ENCODE peak calls at places on chromosomes 12 and 14, in nine cellular contexts. Y, L, M, V, I, C, R, S and T are unnamed samples. For H3K4me1, the result is how much of the 10 kb centered on the place peaks cover.

GRCh38 chr14:75306917-75307699 is 28.5 kb downstream of the FOS start:
- DNase-seq in Y (no peak), L (no peak), M (no peak), V (peak), I (peak), C (no peak), R (no peak), S (no peak), T (no peak)

GRCh38 chr12:68189766-68190700 is 30.5 kb upstream of the IFNG start:
- DNase-seq in Y (no peak), L (no peak), M (peak), V (no peak), I (no peak), C (peak), R (no peak), S (no peak), T (no peak)

GRCh38 chr12:53728206-53728605 is 954 bp upstream of the CALCOCO1 start:
- DNase-seq in Y (no peak), L (no peak), M (no peak), V (no peak), I (no peak), C (no peak), R (no peak), S (no peak), T (no peak)

GRCh38 chr12:49903700-49904423 is at the start of gene FAIM2:
- DNase-seq in Y (peak), L (no peak), M (peak), V (no peak), I (peak), C (peak), R (peak), S (peak), T (no peak)

GRCh38 chr14:80388980-80389711 is 177.8 kb upstream of the DIO2 start:
- DNase-seq in Y (no peak), L (no peak), M (no peak), V (peak), I (no peak), C (peak), R (no peak), S (no peak), T (no peak)

GRCh38 chr12:88638956-88639355 is 58.7 kb upstream of the KITLG start:
- DNase-seq in Y (no peak), L (no peak), M (no peak), V (no peak), I (no peak), C (peak), R (no peak), S (no peak), T (no peak)

GRCh38 chr12:46373303-46374182 is 970 bp upstream of the SLC38A2 start:
- DNase-seq in Y (peak), L (peak), M (peak), V (peak), I (peak), C (peak), R (peak), S (peak), T (peak)

GRCh38 chr12:28506271-28506670 is 316.0 kb downstream of the CCDC91 start:
- DNase-seq in Y (no peak), L (no peak), M (no peak), V (no peak), I (no peak), C (no peak), R (no peak), S (no peak), T (no peak)

GRCh38 chr12:114735680-114736374 is 51.9 kb upstream of the TBX3 start:
- DNase-seq in Y (no peak), L (no peak), M (no peak), V (no peak), I (no peak), C (no peak), R (no peak), S (no peak), T (peak)

GRCh38 chr12:53328043-53328435 is 6.6 kb upstream of the AAAS start:
- DNase-seq in Y (no peak), L (no peak), M (no peak), V (peak), I (no peak), C (no peak), R (no peak), S (no peak), T (no peak)

GRCh38 chr12:68272732-68273131 is 19.3 kb upstream of the IL22 start:
- DNase-seq in Y (no peak), L (no peak), M (no peak), V (no peak), I (no peak), C (no peak), R (no peak), S (no peak), T (no peak)

GRCh38 chr12:109888179-109889020 is 8.1 kb upstream of the GLTP start:
- DNase-seq in Y (no peak), L (no peak), M (peak), V (peak), I (no peak), C (peak), R (no peak), S (no peak), T (no peak)
- H3K4me1 ChIP-seq in Y (under half), L (half or more), M (under half), V (under half), I (under half), C (under half), R (under half), S (under half), T (under half)

GRCh38 chr12:65302891-65303290 is 24.4 kb downstream of the MSRB3 start:
- DNase-seq in Y (no peak), L (no peak), M (no peak), V (no peak), I (no peak), C (no peak), R (no peak), S (no peak), T (no peak)

GRCh38 chr12:65296503-65297265 is 18.2 kb downstream of the MSRB3 start:
- DNase-seq in Y (no peak), L (no peak), M (no peak), V (no peak), I (no peak), C (no peak), R (no peak), S (no peak), T (no peak)

GRCh38 chr12:65300067-65300466 is 21.6 kb downstream of the MSRB3 start:
- DNase-seq in Y (no peak), L (no peak), M (no peak), V (no peak), I (no peak), C (no peak), R (no peak), S (no peak), T (no peak)

GRCh38 chr12:65305346-65305950 is 27.0 kb downstream of the MSRB3 start:
- DNase-seq in Y (no peak), L (no peak), M (no peak), V (no peak), I (no peak), C (no peak), R (no peak), S (no peak), T (no peak)

GRCh38 chr12:65300679-65301349 is 22.3 kb downstream of the MSRB3 start:
- DNase-seq in Y (no peak), L (no peak), M (no peak), V (peak), I (no peak), C (peak), R (no peak), S (no peak), T (no peak)
- TF ChIP-seq CTCF in Y (no peak), L (peak), M (no peak), V (no peak), I (peak), C (peak), R (peak), S (peak), T (no peak)

DNA sequence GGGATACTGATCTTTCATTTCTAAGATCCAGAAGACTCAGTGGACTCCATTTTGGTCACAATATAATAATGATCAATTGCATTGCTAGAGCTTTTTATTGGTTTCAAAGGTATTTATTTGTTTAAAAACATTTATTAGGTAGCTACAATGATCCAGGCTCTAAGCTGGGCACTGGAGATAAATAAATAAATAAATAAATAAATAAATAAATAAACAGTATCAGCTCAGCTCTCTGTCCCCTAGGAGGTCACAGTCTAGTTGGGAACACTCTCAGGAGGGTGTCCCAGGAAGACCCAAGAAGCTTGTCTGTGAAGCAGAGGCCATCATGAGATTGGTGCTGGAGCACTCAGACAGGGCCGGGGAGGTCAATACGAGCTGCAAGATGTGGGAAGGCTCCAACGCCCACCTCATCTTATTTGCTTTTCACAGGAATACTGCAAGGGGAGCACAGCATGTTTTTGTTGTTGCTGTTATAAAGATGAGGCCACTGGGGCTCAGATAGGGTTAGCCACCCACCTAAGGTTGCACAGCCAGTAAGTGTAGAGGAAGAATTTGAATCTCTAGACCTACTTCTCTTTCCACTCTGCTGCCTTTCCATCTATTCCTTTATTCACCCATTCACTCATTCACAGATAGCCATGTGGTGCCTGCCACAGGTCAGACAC is 15.5 kb downstream of the ASB2 start:
- DNase-seq in Y (no peak), L (no peak), M (no peak), V (no peak), I (no peak), C (no peak), R (no peak), S (no peak), T (no peak)
- H3K4me1 ChIP-seq in Y (half or more), L (under half), M (half or more), V (under half), I (under half), C (under half), R (half or more), S (half or more), T (under half)

GRCh38 chr12:42364692-42365091 is 38.7 kb downstream of the PPHLN1 start:
- DNase-seq in Y (no peak), L (no peak), M (no peak), V (no peak), I (no peak), C (no peak), R (no peak), S (no peak), T (no peak)
- TF ChIP-seq CTCF in Y (no peak), L (no peak), M (no peak), V (no peak), I (no peak), C (no peak), R (no peak), S (no peak), T (no peak)

GRCh38 chr12:120257041-120257821 is 8.3 kb downstream of the PXN start:
- DNase-seq in Y (peak), L (no peak), M (no peak), V (no peak), I (no peak), C (peak), R (peak), S (peak), T (no peak)
- H3K4me1 ChIP-seq in Y (half or more), L (half or more), M (half or more), V (half or more), I (half or more), C (under half), R (half or more), S (half or more), T (under half)

GRCh38 chr12:74752196-74752595 is 214.6 kb downstream of the ATXN7L3B start:
- DNase-seq in Y (no peak), L (no peak), M (no peak), V (no peak), I (no peak), C (no peak), R (no peak), S (no peak), T (no peak)
- TF ChIP-seq CTCF in Y (no peak), L (no peak), M (no peak), V (no peak), I (no peak), C (no peak), R (no peak), S (no peak), T (no peak)

GRCh38 chr12:1591543-1591942 is 2.8 kb downstream of the FBXL14 start:
- DNase-seq in Y (no peak), L (no peak), M (no peak), V (no peak), I (no peak), C (peak), R (no peak), S (no peak), T (no peak)
- H3K4me1 ChIP-seq in Y (half or more), L (half or more), M (half or more), V (under half), I (under half), C (half or more), R (half or more), S (half or more), T (half or more)